ENCODE peak calls at places on chromosomes 5 and 9, in eight cellular contexts. U, Y, F, O, M, S, J and G are unnamed samples.

GRCh38 chr5:135709998-135710670 is 124.3 kb upstream of the SLC25A48 start:
- DNase-seq in U (peak; percentile 51), Y (no peak), F (no peak), O (no peak), M (no peak), S (no peak), J (no peak), G (no peak)

GRCh38 chr9:81461196-81461595 is 228.2 kb downstream of the TLE1 start:
- DNase-seq in U (no peak), Y (no peak), F (no peak), O (no peak), M (no peak), S (no peak), J (no peak), G (no peak)

GRCh38 chr5:32020271-32020670 is 153.8 kb downstream of the GOLPH3 start:
- DNase-seq in U (no peak), Y (no peak), F (no peak), O (no peak), M (no peak), S (no peak), J (peak; percentile 42), G (no peak)

GRCh38 chr5:11415751-11416150 is 488.5 kb downstream of the CTNND2 start:
- DNase-seq in U (no peak), Y (no peak), F (no peak), O (no peak), M (no peak), S (no peak), J (no peak), G (no peak)

GRCh38 chr9:92657296-92658094 is 12.4 kb downstream of the IPPK start:
- DNase-seq in U (no peak), Y (no peak), F (no peak), O (no peak), M (no peak), S (no peak), J (no peak), G (no peak)

GRCh38 chr9:134043531-134043988 is 18.3 kb downstream of the BRD3OS start:
- DNase-seq in U (no peak), Y (no peak), F (no peak), O (no peak), M (no peak), S (no peak), J (no peak), G (no peak)

GRCh38 chr9:119758990-119759389 is 389.8 kb upstream of the BRINP1 start:
- DNase-seq in U (no peak), Y (no peak), F (no peak), O (no peak), M (no peak), S (no peak), J (no peak), G (no peak)

GRCh38 chr5:15566789-15567188 is 66.8 kb downstream of the FBXL7 start:
- DNase-seq in U (no peak), Y (no peak), F (no peak), O (no peak), M (no peak), S (no peak), J (no peak), G (no peak)

GRCh38 chr5:43017438-43017820 is 22.7 kb downstream of the ANXA2R start:
- DNase-seq in U (peak; percentile 35), Y (no peak), F (no peak), O (no peak), M (no peak), S (peak; percentile 69), J (no peak), G (no peak)

GRCh38 chr5:98763001-98763630 is 10.3 kb upstream of the RGMB start:
- DNase-seq in U (no peak), Y (no peak), F (no peak), O (no peak), M (no peak), S (no peak), J (no peak), G (no peak)

GRCh38 chr9:70006299-70006698 is 37.3 kb upstream of the MAMDC2 start:
- DNase-seq in U (no peak), Y (no peak), F (no peak), O (no peak), M (no peak), S (no peak), J (no peak), G (no peak)

GRCh38 chr5:134507495-134507894 is 18.0 kb upstream of the JADE2 start:
- DNase-seq in U (no peak), Y (no peak), F (no peak), O (no peak), M (no peak), S (no peak), J (no peak), G (no peak)

GRCh38 chr5:158881076-158881880 is 218.4 kb downstream of the EBF1 start:
- DNase-seq in U (no peak), Y (no peak), F (no peak), O (no peak), M (no peak), S (no peak), J (no peak), G (no peak)

GRCh38 chr9:14480561-14480960 is 166.6 kb upstream of the NFIB start:
- DNase-seq in U (no peak), Y (no peak), F (no peak), O (no peak), M (no peak), S (no peak), J (no peak), G (peak; percentile 87)

GRCh38 chr5:124661317-124662141 is 84.9 kb downstream of the ZNF608 start:
- DNase-seq in U (peak; percentile 99), Y (peak; percentile 81), F (no peak), O (peak; percentile 56), M (no peak), S (peak; percentile 91), J (no peak), G (no peak)

GRCh38 chr5:11596185-11596584 is 308.1 kb downstream of the CTNND2 start:
- DNase-seq in U (no peak), Y (no peak), F (no peak), O (no peak), M (no peak), S (no peak), J (no peak), G (no peak)

GRCh38 chr9:36866840-36867239 is 167.2 kb downstream of the PAX5 start:
- DNase-seq in U (peak; percentile 18), Y (no peak), F (peak; percentile 54), O (no peak), M (no peak), S (no peak), J (no peak), G (no peak)

GRCh38 chr5:97499605-97500004 is 316.6 kb upstream of the RIOK2 start:
- DNase-seq in U (no peak), Y (no peak), F (no peak), O (no peak), M (no peak), S (no peak), J (no peak), G (no peak)

GRCh38 chr5:59759600-59760357 is 133.7 kb downstream of the PDE4D start:
- DNase-seq in U (no peak), Y (no peak), F (no peak), O (no peak), M (no peak), S (peak; percentile 77), J (no peak), G (no peak)

DNA sequence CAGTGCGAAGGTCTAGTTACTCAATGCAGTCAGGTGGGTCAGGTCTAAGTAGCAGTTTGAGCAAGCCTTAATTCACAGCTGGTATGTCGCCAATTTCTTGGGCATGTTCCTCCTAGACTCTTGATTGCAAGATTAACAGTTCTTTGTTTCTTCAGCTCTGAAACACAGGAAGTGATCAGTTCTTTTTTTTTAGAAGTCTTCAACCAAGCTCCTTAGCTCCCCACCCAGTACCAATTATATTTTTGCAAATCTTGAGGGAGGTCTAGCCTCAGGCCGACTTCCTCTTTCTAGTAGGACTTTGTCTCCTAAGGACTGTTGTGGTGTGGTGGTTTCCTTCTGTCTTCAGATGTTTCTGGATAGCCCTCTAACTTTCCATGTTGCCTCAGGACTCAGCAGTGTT is 2054.2 kb downstream of the MAT2B start:
- DNase-seq in U (no peak), Y (no peak), F (no peak), O (no peak), M (no peak), S (no peak), J (no peak), G (no peak)
- TF ChIP-seq POLR2AphosphoS5 in U (no peak), Y (no peak), F (no peak), O (no peak), M (no peak), S (no peak), J (no peak), G (no peak)

GRCh38 chr9:131657031-131657377 is 82.9 kb downstream of the RAPGEF1 start:
- DNase-seq in U (no peak), Y (no peak), F (no peak), O (no peak), M (no peak), S (no peak), J (no peak), G (no peak)
- H3K9ac ChIP-seq in U (no peak overlapping the region), Y (no peak overlapping the region), F (no peak overlapping the region), O (no peak overlapping the region), M (no peak overlapping the region), S (peak overlapping the region; percentile 65), J (peak overlapping the region; percentile 37), G (no peak overlapping the region)

DNA sequence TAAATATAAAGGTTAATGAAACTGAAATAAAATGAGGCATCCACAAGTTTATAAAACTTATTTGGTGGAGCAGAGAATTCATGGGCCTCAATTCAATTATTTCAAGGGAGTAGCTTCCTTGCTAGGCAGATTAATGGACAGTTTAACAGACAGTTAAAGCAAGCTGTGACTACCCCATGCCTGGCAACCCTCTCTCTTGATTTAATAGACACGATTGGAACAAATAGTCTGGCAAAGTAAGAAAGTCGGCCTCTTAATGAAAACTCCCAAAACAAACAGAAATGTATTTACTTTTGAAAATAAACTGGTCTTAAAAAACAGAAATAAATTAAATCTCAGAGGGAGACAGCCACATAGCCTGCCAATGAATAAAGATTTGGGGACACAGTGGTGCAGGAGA is 40.1 kb upstream of the ERCC6L2 start:
- DNase-seq in U (no peak), Y (no peak), F (no peak), O (no peak), M (no peak), S (no peak), J (no peak), G (no peak)
- TF ChIP-seq POLR2AphosphoS5 in U (no peak), Y (no peak), F (no peak), O (no peak), M (no peak), S (no peak), J (no peak), G (no peak)

GRCh38 chr5:35778259-35778769 is 78.4 kb upstream of the IL7R start:
- DNase-seq in U (no peak), Y (no peak), F (no peak), O (no peak), M (no peak), S (no peak), J (no peak), G (no peak)

GRCh38 chr5:35781181-35781580 is 75.5 kb upstream of the IL7R start:
- DNase-seq in U (no peak), Y (no peak), F (no peak), O (no peak), M (no peak), S (peak; percentile 60), J (no peak), G (no peak)

GRCh38 chr5:35783551-35783950 is 73.1 kb upstream of the IL7R start:
- DNase-seq in U (no peak), Y (no peak), F (no peak), O (no peak), M (no peak), S (no peak), J (no peak), G (no peak)

GRCh38 chr5:35777358-35778087 is 79.2 kb upstream of the IL7R start:
- DNase-seq in U (peak; percentile 63), Y (peak; percentile 73), F (peak; percentile 34), O (peak; percentile 77), M (peak; percentile 68), S (peak; percentile 70), J (no peak), G (peak; percentile 56)

GRCh38 chr5:35780236-35780635 is 76.5 kb upstream of the IL7R start:
- DNase-seq in U (no peak), Y (no peak), F (no peak), O (no peak), M (no peak), S (no peak), J (no peak), G (no peak)
- H3K9ac ChIP-seq in U (no peak overlapping the region), Y (no peak overlapping the region), F (no peak overlapping the region), O (no peak overlapping the region), M (no peak overlapping the region), S (no peak overlapping the region), J (no peak overlapping the region), G (no peak overlapping the region)